ENCODE peak calls at places on chromosome 4, in eight cellular contexts. U is fibroblast of lung, L is aorta, O is left lung, A is A549, Y is cardiac fibroblast, S is uterus, Q is NT2/D1. T is an unnamed sample.
A peak's percentile ranks its signal among the peaks of the same experiment; 100 is the strongest.

GRCh38 chr4:87633239-87633638 is 16.8 kb upstream of the DMP1 start:
- DNase-seq in U (peak; percentile 46), L (no peak), O (no peak), A (no peak), Y (peak; percentile 47), S (no peak), Q (no peak), T (peak; percentile 55)

GRCh38 chr4:129240816-129241215 is 144.9 kb downstream of the C4orf33 start:
- DNase-seq in U (peak; percentile 16), L (no peak), O (no peak), A (no peak), Y (no peak), S (no peak), Q (no peak), T (peak; percentile 5)

GRCh38 chr4:94995684-94996394 is 238.1 kb downstream of the BMPR1B start:
- DNase-seq in U (peak; percentile 71), L (no peak), O (no peak), A (no peak), Y (no peak), S (no peak), Q (peak; percentile 20), T (peak; percentile 54)

GRCh38 chr4:17367201-17367600 is 144.7 kb downstream of the QDPR start:
- DNase-seq in U (peak; percentile 77), L (no peak), O (no peak), A (no peak), Y (no peak), S (no peak), Q (no peak), T (no peak)

GRCh38 chr4:156672924-156673323 is 298.7 kb downstream of the PDGFC start:
- DNase-seq in U (peak; percentile 90), L (no peak), O (no peak), A (no peak), Y (peak; percentile 25), S (no peak), Q (no peak), T (peak; percentile 24)

GRCh38 chr4:74444891-74445642 is at the start of gene AREG:
- DNase-seq in U (peak; percentile 48), L (peak; percentile 83), O (peak; percentile 96), A (peak; percentile 60), Y (peak; percentile 75), S (peak; percentile 51), Q (peak; percentile 25), T (peak; percentile 49)

GRCh38 chr4:173040200-173040599 is 128.4 kb upstream of the GALNT7 start:
- DNase-seq in U (peak; percentile 15), L (no peak), O (no peak), A (no peak), Y (peak; percentile 13), S (no peak), Q (no peak), T (peak; percentile 47)

GRCh38 chr4:173958445-173958844 is 325.0 kb downstream of the FBXO8 start:
- DNase-seq in U (peak; percentile 47), L (no peak), O (no peak), A (no peak), Y (peak; percentile 22), S (no peak), Q (no peak), T (peak; percentile 14)

GRCh38 chr4:140757220-140757607 is 1.0 kb upstream of the TBC1D9 start:
- DNase-seq in U (no peak), L (no peak), O (no peak), A (no peak), Y (no peak), S (no peak), Q (no peak), T (no peak)

GRCh38 chr4:52568351-52568750 is 90.8 kb downstream of the USP46 start:
- DNase-seq in U (no peak), L (no peak), O (no peak), A (no peak), Y (no peak), S (no peak), Q (no peak), T (no peak)

GRCh38 chr4:39961311-39961877 is 16.3 kb downstream of the PDS5A start:
- DNase-seq in U (no peak), L (no peak), O (no peak), A (no peak), Y (no peak), S (no peak), Q (no peak), T (no peak)

GRCh38 chr4:36841583-36842326 is 402.8 kb upstream of the NWD2 start:
- DNase-seq in U (peak; percentile 35), L (no peak), O (no peak), A (no peak), Y (peak; percentile 83), S (no peak), Q (no peak), T (no peak)

GRCh38 chr4:137545461-137545861 is 13.2 kb upstream of the PCDH18 start:
- DNase-seq in U (peak; percentile 90), L (no peak), O (no peak), A (no peak), Y (peak; percentile 54), S (peak; percentile 48), Q (no peak), T (peak; percentile 64)

GRCh38 chr4:182776376-182777058 is 140.7 kb downstream of the DCTD start:
- DNase-seq in U (peak; percentile 39), L (no peak), O (no peak), A (no peak), Y (no peak), S (no peak), Q (no peak), T (no peak)

GRCh38 chr4:84342161-84342560 is 156.9 kb downstream of the NKX6-1 start:
- DNase-seq in U (no peak), L (no peak), O (no peak), A (no peak), Y (no peak), S (no peak), Q (no peak), T (no peak)

GRCh38 chr4:84338367-84338766 is 160.7 kb downstream of the NKX6-1 start:
- DNase-seq in U (no peak), L (no peak), O (peak; percentile 56), A (no peak), Y (no peak), S (no peak), Q (no peak), T (no peak)

GRCh38 chr4:84341559-84341958 is 157.5 kb downstream of the NKX6-1 start:
- DNase-seq in U (no peak), L (no peak), O (no peak), A (no peak), Y (no peak), S (no peak), Q (no peak), T (no peak)

DNA sequence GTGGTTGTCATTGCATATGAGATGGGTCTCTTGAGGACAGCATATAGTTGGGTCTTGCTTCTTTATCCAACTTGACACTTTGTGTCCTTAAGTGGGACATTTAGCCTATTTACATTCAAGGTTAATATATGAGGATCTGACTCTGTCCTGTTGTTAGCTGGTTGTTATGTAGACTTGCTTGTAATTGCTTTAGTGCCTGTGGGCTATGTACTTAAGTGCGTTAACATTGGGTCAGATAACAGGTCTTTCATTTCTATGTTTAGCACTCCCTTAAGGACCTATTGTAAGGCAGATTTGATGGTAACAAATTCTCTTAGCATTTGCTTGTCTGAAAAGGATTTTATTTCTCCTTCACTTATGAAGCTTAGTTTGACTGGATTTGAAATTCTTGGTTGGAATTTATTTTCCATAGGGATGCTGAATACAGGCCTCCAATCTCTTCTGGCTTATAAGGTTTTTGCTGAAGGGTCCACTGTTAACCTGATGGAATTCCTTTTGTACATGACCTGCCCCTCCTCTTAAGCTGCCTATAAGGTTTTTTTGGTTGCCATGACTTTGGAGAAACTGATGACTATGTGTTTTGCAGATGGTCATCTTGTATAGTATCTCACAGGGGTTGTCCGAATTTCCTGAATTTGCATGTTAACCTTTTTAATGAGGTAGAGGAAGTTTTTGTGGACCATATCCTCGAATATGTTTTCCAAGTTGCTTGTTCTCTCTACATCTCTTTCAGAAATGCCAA is 162.0 kb downstream of the NKX6-1 start:
- DNase-seq in U (no peak), L (no peak), O (no peak), A (no peak), Y (no peak), S (no peak), Q (peak; percentile 77), T (no peak)
- H3K4me3 ChIP-seq in U (no peak overlapping the region), L (no peak overlapping the region), O (no peak overlapping the region), A (no peak overlapping the region), Y (no peak overlapping the region), S (no peak overlapping the region), Q (no peak overlapping the region), T (no peak overlapping the region)

GRCh38 chr4:3740256-3740655 is 25.9 kb upstream of the ADRA2C start:
- DNase-seq in U (no peak), L (no peak), O (peak; percentile 65), A (no peak), Y (no peak), S (no peak), Q (no peak), T (no peak)

GRCh38 chr4:3739577-3739976 is 26.6 kb upstream of the ADRA2C start:
- DNase-seq in U (no peak), L (no peak), O (peak; percentile 67), A (no peak), Y (no peak), S (no peak), Q (no peak), T (no peak)

GRCh38 chr4:3744232-3744631 is 22.0 kb upstream of the ADRA2C start:
- DNase-seq in U (no peak), L (no peak), O (no peak), A (no peak), Y (no peak), S (no peak), Q (no peak), T (no peak)

GRCh38 chr4:3742610-3743009 is 23.6 kb upstream of the ADRA2C start:
- DNase-seq in U (no peak), L (no peak), O (peak; percentile 31), A (no peak), Y (no peak), S (no peak), Q (no peak), T (no peak)

GRCh38 chr4:3741217-3742011 is 24.8 kb upstream of the ADRA2C start:
- DNase-seq in U (no peak), L (no peak), O (peak; percentile 39), A (no peak), Y (no peak), S (no peak), Q (no peak), T (no peak)
- H3K4me3 ChIP-seq in U (no peak overlapping the region), L (no peak overlapping the region), O (no peak overlapping the region), A (no peak overlapping the region), Y (no peak overlapping the region), S (no peak overlapping the region), Q (no peak overlapping the region), T (no peak overlapping the region)

DNA sequence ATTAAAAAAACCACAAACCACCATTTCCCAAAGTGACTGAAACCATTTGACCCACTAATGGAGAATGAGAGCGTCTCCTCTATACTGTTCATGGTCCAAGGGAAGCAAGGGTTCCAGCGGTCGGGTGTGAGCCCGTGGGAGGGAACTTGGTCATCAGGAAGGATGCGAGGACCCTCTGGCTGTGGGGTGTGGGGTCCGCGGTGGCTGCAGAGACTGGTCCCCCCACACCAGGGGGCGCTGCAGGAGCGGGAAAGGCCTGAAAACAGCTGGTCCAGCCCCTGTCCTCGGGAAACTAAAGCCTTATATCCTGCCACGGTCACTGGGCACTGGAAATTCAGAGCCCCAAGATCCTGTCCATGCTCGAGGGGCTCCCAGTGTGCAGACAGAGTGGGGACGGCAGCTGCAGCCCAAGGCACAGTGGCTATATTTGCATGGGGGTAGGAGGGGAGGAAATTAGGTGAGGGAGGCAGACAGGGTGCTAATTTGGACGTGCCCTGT is 4.3 kb downstream of the BLOC1S4 start:
- DNase-seq in U (peak; percentile 53), L (peak; percentile 91), O (peak; percentile 96), A (peak; percentile 90), Y (peak; percentile 76), S (peak; percentile 83), Q (no peak), T (peak; percentile 85)
- H3K4me3 ChIP-seq in U (no peak overlapping the region), L (no peak overlapping the region), O (no peak overlapping the region), A (no peak overlapping the region), Y (no peak overlapping the region), S (no peak overlapping the region), Q (no peak overlapping the region), T (no peak overlapping the region)

GRCh38 chr4:57443308-57444243 is 333.4 kb upstream of the IGFBP7 start:
- DNase-seq in U (no peak), L (no peak), O (no peak), A (no peak), Y (no peak), S (no peak), Q (no peak), T (no peak)
- H3K4me3 ChIP-seq in U (no peak overlapping the region), L (no peak overlapping the region), O (no peak overlapping the region), A (no peak overlapping the region), Y (no peak overlapping the region), S (no peak overlapping the region), Q (no peak overlapping the region), T (no peak overlapping the region)